ENCODE peak calls at places on chromosomes 13 and 19, in four cellular contexts. Z is esophagus squamous epithelium, P is prostate gland, O is spleen. A is an unnamed sample.

GRCh38 chr19:8306235-8307054 is 1.7 kb downstream of the CD320 start:
- DNase-seq in Z (no peak), O (peak), P (peak), A (no peak)

GRCh38 chr19:798415-799075 is 1.3 kb downstream of the PTBP1 start:
- DNase-seq in Z (no peak), P (no peak), O (peak), A (no peak)

GRCh38 chr13:66532146-66532545 is 698.0 kb downstream of the PCDH9 start:
- DNase-seq in P (no peak), Z (no peak), O (no peak), A (no peak)

GRCh38 chr19:32828643-32829344 is 40.8 kb downstream of the SLC7A9 start:
- DNase-seq in Z (no peak), O (no peak), P (no peak), A (no peak)

GRCh38 chr13:111950697-111951096 is 116.3 kb upstream of the SOX1 start:
- DNase-seq in O (no peak), Z (no peak), P (no peak), A (no peak)

GRCh38 chr13:113813070-113813748 is 50.7 kb downstream of the GAS6 start:
- DNase-seq in P (no peak), Z (no peak), O (no peak), A (no peak)

GRCh38 chr19:44777715-44778347 is at the start of gene CBLC:
- DNase-seq in Z (no peak), O (no peak), P (peak), A (no peak)

GRCh38 chr13:102948006-102948405 is 102.2 kb downstream of the ERCC5 start:
- DNase-seq in P (no peak), O (no peak), Z (no peak), A (no peak)

GRCh38 chr13:91406619-91407018 is 8.2 kb downstream of the GPC5 start:
- DNase-seq in O (no peak), Z (no peak), P (no peak), A (no peak)

GRCh38 chr13:96848275-96848674 is 146.0 kb downstream of the OXGR1 start:
- DNase-seq in P (no peak), O (no peak), Z (no peak), A (no peak)

GRCh38 chr19:34393629-34394028 is 10.6 kb upstream of the PDCD2L start:
- DNase-seq in O (no peak), P (no peak), Z (no peak), A (no peak)

GRCh38 chr13:42270857-42271215 is 1.1 kb upstream of the AKAP11 start:
- DNase-seq in P (no peak), O (no peak), Z (no peak), A (no peak)

GRCh38 chr13:98976941-98977340 is 923 bp downstream of the DOCK9 start:
- DNase-seq in O (no peak), P (no peak), Z (no peak), A (no peak)

GRCh38 chr19:40438284-40438683 is 5.9 kb downstream of the SERTAD3 start:
- DNase-seq in O (no peak), Z (no peak), P (no peak), A (no peak)

GRCh38 chr19:8451885-8452284 is 7.1 kb downstream of the HNRNPM start:
- DNase-seq in Z (no peak), P (no peak), O (no peak), A (no peak)

GRCh38 chr19:18340990-18341868 is 831 bp downstream of the PGPEP1 start:
- DNase-seq in Z (no peak), P (peak), O (peak), A (no peak)

GRCh38 chr13:43985437-43986051 is 105.8 kb downstream of the LACC1 start:
- DNase-seq in P (no peak), Z (no peak), O (no peak), A (no peak)

GRCh38 chr19:38452430-38453366 is 19.2 kb downstream of the RYR1 start:
- DNase-seq in Z (no peak), O (no peak), P (no peak), A (peak)

GRCh38 chr19:45471866-45472556 is 4.2 kb downstream of the FOSB start:
- DNase-seq in O (no peak), Z (no peak), P (no peak), A (no peak)

GRCh38 chr19:44694184-44694579 is 4.8 kb upstream of the CEACAM16 start:
- DNase-seq in O (no peak), P (no peak), Z (no peak), A (no peak)

GRCh38 chr13:28489975-28490550 is 4.9 kb downstream of the FLT1 start:
- DNase-seq in P (no peak), O (no peak), Z (no peak), A (no peak)

DNA sequence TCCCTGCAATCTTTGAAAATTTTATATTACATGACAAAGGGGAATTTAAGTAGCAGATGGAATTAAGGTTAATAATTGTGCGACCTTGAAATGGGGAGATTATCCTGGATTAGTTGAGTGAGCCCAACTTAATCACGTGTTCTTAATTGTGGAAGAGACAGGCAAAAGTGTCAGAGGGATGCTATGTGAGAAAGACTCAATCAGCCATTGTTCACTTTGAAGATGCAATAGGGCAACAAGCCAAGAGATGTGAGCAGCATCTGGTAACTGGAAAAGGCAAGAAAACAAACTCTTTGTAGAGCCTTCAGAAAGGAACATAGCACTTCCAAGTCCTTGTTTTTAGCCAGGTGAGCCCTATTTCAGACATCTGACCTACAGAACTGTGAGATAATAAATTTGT is 247.7 kb downstream of the SLITRK1 start:
- DNase-seq in O (no peak), Z (no peak), P (no peak), A (no peak)
- TF ChIP-seq POLR2A in O (no peak), Z (no peak), P (no peak), A (no peak)

GRCh38 chr13:39655041-39655568 is 357 bp upstream of the COG6 start:
- DNase-seq in Z (no peak), P (no peak), O (no peak), A (no peak)
- H3K4me3 ChIP-seq in Z (peak), P (peak), O (peak), A (peak)

DNA sequence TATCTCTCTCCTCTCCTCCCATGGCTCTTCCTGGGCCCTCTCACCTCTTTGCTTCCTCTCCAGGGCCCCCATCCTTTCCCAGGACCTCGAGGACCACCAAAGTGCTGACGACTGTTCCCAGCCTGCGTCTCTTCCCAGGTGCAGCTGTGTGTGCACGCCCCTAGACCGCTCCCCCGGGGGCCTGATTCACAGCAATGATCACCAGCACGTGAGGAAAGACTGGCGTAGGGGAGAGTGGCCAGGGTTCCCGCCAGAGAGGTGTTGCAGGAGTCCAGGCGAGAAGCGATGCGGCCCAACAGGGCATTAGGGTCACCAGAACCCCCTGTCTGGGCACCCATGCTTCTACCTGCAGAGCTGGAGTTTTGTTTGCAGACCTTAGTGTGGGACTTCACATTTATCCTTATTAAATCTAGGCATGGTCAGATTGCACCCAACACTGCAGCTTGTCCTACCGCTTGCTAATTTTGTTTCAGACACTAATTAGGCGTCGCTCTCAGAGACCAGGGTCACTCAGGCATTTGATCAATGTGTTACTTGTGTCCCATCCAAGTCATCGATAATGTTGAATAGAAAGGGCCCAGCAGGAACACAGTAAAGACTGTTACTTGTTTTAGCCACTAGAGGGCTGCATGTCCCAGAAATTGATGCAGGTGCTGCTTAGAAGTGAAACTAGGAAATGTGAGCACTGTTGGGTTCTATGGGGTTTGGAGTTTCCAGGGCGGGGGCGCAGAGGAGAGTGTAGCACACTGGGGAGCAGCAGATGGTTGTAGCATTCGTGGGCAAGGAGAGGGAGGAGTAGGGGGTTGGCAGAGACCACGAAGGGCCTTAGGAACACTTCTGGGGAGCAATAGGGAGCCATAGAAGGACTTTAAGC is 53.2 kb downstream of the CDADC1 start:
- DNase-seq in O (peak), P (peak), Z (no peak), A (peak)
- TF ChIP-seq POLR2A in O (no peak), P (no peak), Z (no peak), A (no peak)

DNA sequence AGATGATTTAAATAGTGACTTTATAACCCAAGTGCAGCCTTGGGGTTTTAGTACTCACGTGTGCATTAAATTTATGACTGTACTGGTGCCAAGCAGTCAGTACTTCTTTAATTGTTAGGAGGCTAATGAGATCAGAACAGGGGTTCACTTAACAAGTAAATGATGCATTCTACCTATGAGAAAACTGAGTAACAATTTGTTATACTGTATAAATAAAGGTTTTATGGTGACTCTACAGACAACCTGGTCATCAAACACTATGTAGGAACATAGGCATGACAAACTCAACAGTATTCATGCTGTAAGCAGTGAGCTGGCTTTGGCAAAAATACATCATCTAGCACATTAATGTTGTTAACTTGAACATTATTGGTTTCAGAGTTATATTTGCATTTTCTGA is 75.6 kb downstream of the UBL3 start:
- DNase-seq in O (no peak), Z (no peak), P (no peak), A (no peak)
- H3K4me3 ChIP-seq in O (no peak), Z (no peak), P (no peak), A (no peak)

GRCh38 chr19:14366529-14366928 is 14.7 kb upstream of the ADGRE5 start:
- DNase-seq in P (peak), O (peak), Z (peak), A (no peak)

GRCh38 chr19:14367016-14367415 is 14.2 kb upstream of the ADGRE5 start:
- DNase-seq in O (no peak), P (no peak), Z (no peak), A (no peak)

GRCh38 chr19:14361824-14362223 is 19.4 kb upstream of the ADGRE5 start:
- DNase-seq in O (peak), Z (no peak), P (no peak), A (no peak)

GRCh38 chr19:14368011-14368513 is 13.2 kb upstream of the ADGRE5 start:
- DNase-seq in P (no peak), O (no peak), Z (no peak), A (no peak)

DNA sequence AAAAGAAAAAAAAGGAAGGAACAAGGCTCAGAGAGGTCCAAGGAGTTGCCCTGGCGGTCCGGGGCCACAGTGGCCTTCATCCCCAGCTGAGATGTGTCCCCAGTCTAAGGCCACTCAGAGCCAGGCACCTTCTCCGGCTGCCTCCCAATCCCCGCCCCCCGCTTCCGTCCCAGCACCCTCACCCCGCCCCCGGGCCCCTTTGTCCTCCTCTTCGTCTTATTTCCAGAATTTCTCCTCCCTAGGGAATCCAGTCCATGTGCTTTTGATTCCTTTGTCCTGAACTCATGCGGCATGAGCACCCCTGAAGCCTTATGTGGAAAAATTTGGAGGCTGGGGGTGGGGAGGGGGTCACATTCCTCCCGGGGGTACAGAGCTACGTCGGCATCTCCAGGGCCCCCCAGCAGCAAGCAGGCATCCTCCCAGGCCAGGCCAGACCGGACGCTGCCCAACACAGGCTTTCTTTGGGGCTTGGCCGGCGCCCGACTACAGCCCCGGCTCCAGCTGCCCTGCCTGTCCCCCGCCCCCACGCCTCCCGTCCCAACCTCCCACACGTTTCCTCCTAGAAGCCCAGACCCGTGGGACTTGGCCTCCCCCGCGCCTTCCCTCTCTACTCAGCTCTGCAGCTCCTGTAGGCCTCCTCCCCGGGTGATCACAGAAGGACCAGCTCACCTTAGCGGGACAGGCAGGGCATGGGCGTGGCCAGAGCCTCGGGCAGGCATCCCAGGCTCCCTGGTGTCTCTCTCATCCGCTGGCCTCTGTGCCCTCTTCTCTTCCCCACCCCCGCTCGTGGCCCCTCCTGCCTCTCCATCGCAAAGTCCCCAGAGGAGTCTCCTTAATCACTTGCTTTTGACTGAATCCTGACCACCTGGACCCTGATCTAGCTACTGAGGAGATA is 17.8 kb upstream of the ADGRE5 start:
- DNase-seq in Z (no peak), O (peak), P (peak), A (peak)
- TF ChIP-seq POLR2A in Z (no peak), O (no peak), P (no peak), A (no peak)

GRCh38 chr19:30223866-30224688 is 148.1 kb upstream of the ZNF536 start:
- DNase-seq in Z (no peak), O (no peak), P (no peak), A (no peak)

GRCh38 chr19:30224689-30225606 is 147.2 kb upstream of the ZNF536 start:
- DNase-seq in P (no peak), O (no peak), Z (no peak), A (no peak)

GRCh38 chr19:30227071-30227621 is 145.0 kb upstream of the ZNF536 start:
- DNase-seq in P (no peak), Z (no peak), O (no peak), A (no peak)

GRCh38 chr19:30226464-30227070 is 145.6 kb upstream of the ZNF536 start:
- DNase-seq in Z (no peak), P (no peak), O (no peak), A (no peak)

DNA sequence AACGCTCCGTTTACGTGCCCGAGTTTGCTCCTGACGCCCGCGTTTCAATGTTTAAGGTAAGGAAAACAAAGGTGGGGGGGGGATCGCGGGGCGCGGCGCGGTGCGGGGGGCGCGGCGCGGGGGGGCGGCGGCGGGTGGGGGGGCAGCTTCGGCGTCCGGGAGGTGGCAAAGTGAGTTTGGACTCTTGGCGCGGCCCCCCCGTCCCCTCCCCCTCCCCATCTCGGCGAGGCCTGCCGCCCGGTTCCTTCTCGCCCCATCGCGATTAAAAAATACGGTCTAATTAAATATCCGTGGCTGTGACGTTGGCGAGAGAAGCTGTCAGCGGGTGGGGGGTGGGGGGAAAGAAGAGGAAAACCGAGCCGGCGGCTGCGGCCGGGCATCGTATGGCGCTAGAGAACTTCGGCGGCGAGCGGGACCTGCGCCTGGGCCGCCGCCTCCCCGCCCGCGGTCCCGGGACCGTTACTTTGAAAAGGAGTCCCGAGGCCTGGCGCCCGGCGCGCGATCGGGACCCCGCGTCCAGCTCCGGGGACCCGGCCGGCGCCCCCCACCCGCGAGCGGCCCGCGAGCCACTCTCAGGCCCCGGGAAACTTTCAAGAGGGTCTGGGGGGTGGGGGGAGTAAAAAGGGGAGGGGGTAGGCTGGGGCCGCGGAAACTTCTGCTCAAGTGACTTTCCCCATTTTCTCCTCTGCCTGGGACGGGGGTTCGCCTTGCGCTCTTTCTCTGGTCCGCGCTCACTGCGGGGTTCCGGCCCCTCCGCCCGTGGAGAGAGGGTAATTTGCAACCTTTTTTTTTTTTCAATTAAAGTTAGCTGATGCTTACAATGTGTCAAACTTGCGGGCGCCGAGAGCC is 146.3 kb upstream of the ZNF536 start:
- DNase-seq in Z (no peak), O (no peak), P (no peak), A (no peak)
- H3K4me3 ChIP-seq in Z (peak), O (peak), P (peak), A (peak)

GRCh38 chr19:56348289-56348877 is 33.7 kb upstream of the ZSCAN5A start:
- DNase-seq in P (no peak), Z (no peak), O (no peak), A (no peak)
- TF ChIP-seq POLR2A in P (no peak), Z (no peak), O (no peak), A (no peak)

GRCh38 chr13:35231426-35231825 is 245.1 kb downstream of the MAB21L1 start:
- DNase-seq in P (no peak), Z (no peak), O (no peak), A (no peak)
- H3K4me3 ChIP-seq in P (no peak), Z (no peak), O (no peak), A (no peak)

A was measured in gastrocnemius medialis.